ENCODE peak calls at places on chromosomes 1 and 21, in four cellular contexts. H is heart right ventricle, G is IMR-90, P is astrocyte of the spinal cord. F is an unnamed sample.

GRCh38 chr1:7404046-7404742 is 366.9 kb upstream of the VAMP3 start:
- DNase-seq in H (no peak), G (no peak), P (no peak), F (no peak)

GRCh38 chr1:1085911-1086841 is 12.1 kb upstream of the RNF223 start:
- DNase-seq in H (no peak), G (no peak), P (no peak), F (no peak)

GRCh38 chr1:160542303-160542945 is 19.4 kb upstream of the SLAMF6 start:
- DNase-seq in H (no peak), G (no peak), P (no peak), F (no peak)

GRCh38 chr21:27275294-27275927 is 308.5 kb upstream of the ADAMTS5 start:
- DNase-seq in H (no peak), G (peak; percentile 88), P (peak; percentile 82), F (peak; percentile 73)

GRCh38 chr1:183149273-183149672 is 36.8 kb upstream of the LAMC2 start:
- DNase-seq in H (no peak), G (no peak), P (no peak), F (peak; percentile 40)

GRCh38 chr1:229159668-229160544 is 111.0 kb upstream of the RAB4A start:
- DNase-seq in H (no peak), G (no peak), P (no peak), F (no peak)

GRCh38 chr21:15775981-15776380 is 46.2 kb downstream of the USP25 start:
- DNase-seq in H (no peak), G (peak; percentile 89), P (peak; percentile 76), F (peak; percentile 46)

GRCh38 chr1:117652421-117652820 is 46.6 kb downstream of the TENT5C start:
- DNase-seq in H (no peak), G (peak; percentile 20), P (no peak), F (no peak)

GRCh38 chr1:8004803-8005573 is 21.1 kb downstream of the ERRFI1 start:
- DNase-seq in H (peak; percentile 75), G (peak; percentile 98), P (peak; percentile 94), F (peak; percentile 99)

GRCh38 chr1:173195596-173196088 is 11.5 kb downstream of the TNFSF4 start:
- DNase-seq in H (no peak), G (no peak), P (no peak), F (no peak)

GRCh38 chr1:25746299-25747045 is 53.5 kb upstream of the SELENON start:
- DNase-seq in H (no peak), G (no peak), P (no peak), F (no peak)

GRCh38 chr1:223423641-223424233 is 30.5 kb downstream of the CCDC185 start:
- DNase-seq in H (no peak), G (peak; percentile 20), P (peak; percentile 24), F (no peak)

GRCh38 chr1:215793210-215793609 is 226.1 kb downstream of the KCTD3 start:
- DNase-seq in H (no peak), G (peak; percentile 94), P (peak; percentile 51), F (peak; percentile 63)

GRCh38 chr1:164058192-164058591 is 500.8 kb upstream of the PBX1 start:
- DNase-seq in H (no peak), G (no peak), P (no peak), F (no peak)

GRCh38 chr1:169163059-169163458 is 56.6 kb downstream of the ATP1B1 start:
- DNase-seq in H (no peak), G (peak; percentile 30), P (no peak), F (peak; percentile 38)

GRCh38 chr1:26094677-26095383 is 16.8 kb upstream of the PDIK1L start:
- DNase-seq in H (peak; percentile 52), G (no peak), P (peak; percentile 12), F (peak; percentile 80)

DNA sequence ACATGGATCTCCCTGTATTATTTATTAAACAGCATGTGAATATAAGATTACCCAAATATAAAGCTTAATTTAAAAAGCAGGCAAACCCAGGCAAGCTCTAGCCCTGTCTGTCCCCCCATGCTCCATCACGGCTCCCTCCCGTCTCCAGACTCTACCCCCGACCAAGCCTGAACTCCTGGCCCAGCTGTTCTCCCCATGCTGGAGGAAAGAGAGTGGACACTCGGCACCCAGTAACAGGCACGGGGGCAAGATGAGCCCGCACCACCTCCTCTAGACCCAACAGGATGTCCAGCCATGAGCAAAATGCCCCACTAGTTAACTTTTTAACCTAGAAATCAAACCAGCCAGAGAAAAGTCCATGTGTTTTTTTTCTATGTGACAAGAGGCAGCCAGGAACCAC is 19.3 kb downstream of the SLC19A1 start:
- DNase-seq in H (no peak), G (no peak), P (no peak), F (no peak)
- TF ChIP-seq CTCF in H (no peak), G (no peak), P (no peak), F (no peak)

GRCh38 chr1:31373897-31374486 is 1.1 kb upstream of the FABP3 start:
- DNase-seq in H (no peak), G (no peak), P (no peak), F (no peak)
- H3K4me3 ChIP-seq in H (peak overlapping the region; percentile 56), G (no peak overlapping the region), P (peak overlapping the region; percentile 41), F (no peak overlapping the region)

DNA sequence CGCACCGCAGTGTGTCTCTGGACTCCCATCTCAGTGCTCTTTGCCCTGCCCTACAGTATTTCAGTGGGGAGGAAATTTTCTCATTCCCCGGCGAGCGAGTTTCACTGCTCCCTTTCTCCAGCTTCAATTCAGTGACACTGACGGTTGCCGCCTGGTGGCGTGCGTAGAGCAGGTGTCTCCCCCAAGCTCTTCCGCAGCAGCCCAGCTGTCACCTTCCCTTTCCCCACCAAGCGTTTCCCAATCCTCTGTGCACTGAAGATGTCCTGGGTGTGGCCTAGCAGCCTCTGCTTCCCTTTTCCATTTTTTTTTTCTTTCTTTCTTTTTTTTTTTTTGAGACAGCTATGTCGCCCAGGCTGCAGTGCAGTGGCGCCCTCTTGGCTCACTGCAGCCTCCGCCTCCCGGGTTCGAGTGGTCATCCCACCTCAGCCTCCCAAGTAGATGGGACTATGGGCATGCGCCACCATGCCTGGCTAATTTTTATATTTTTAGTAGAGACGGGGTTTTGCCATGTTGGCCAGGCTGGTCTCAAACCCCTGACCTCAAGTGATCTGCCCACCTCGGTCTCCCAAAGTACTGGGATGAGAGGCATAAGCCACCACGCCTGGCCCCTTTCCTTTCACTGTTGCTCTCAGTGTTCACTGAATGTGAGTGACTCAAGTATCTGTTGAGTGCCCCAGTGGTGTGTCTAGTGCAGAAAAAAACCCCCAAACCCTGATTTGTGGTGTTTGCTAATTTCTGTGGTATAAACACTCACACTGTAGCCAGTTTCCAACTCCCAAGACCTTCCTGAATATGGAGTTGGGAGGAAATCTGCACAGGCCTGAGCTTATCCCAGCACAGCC is 30.1 kb downstream of the TNFRSF1B start:
- DNase-seq in H (no peak), G (no peak), P (no peak), F (no peak)
- TF ChIP-seq CTCF in H (peak; percentile 14), G (peak; percentile 1), P (no peak), F (no peak)

DNA sequence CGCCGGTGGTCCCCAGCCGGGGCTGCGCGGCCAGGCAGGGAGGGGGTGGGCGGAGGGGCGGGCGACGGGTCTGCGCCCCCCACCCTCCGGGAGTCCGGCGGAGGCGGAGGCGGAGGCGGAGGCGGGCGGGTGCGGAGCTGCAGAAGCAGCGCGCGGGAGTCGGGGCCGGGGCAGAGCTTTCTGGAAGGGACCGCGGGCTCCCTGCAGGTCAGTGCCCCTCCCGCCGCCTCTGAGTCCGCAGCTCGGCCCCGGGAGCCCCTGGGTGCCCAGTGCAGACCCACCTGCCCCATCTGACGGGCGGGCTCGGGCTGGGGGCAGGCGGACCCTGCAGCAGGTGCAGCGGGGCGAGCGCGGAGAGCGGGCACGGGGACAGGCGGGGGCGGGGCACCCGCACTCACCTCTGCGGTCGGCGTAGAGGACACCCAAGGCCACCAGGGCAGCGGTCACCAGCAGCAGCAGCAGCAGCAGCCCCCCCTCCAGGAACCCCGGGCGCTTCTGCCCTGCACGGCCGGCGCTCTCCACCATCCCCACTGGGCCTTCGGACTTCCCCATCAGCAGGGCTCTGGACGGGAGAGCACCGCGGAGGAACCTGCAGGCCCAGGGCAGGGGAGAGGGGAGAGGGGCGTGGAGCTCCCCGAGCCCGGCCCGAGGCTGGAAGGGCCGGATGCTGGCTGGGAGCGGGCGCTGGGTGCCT is 3.7 kb downstream of the MMEL1 start:
- DNase-seq in H (no peak), G (no peak), P (no peak), F (no peak)
- H3K4me3 ChIP-seq in H (no peak overlapping the region), G (no peak overlapping the region), P (no peak overlapping the region), F (no peak overlapping the region)

GRCh38 chr1:24536391-24536840 is 19.5 kb upstream of the NCMAP start:
- DNase-seq in H (no peak), G (peak; percentile 71), P (peak; percentile 36), F (no peak)

GRCh38 chr1:24540051-24540905 is 15.6 kb upstream of the NCMAP start:
- DNase-seq in H (no peak), G (no peak), P (no peak), F (no peak)

GRCh38 chr1:24535778-24536177 is 20.1 kb upstream of the NCMAP start:
- DNase-seq in H (no peak), G (no peak), P (no peak), F (no peak)

DNA sequence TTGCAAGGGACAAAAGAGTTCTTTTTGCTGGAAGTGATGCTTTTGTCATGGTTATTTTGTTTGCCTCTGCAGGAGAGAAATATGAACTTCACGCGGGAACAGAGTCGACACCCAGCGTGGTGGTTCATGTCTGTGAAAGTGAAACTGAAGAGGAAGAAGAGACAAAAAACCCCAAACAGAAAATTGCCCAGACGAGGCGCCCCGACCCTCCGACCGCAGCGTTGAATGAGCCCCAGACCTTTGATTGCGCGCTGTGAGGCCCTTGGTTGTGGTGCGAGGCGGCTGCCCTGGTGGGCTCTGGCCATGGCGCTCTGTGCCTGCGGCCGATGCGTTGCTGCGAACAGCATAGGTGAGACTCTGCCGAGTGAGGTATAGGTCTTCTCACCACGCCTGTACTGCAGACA is 20.9 kb upstream of the NCMAP start:
- DNase-seq in H (no peak), G (no peak), P (no peak), F (no peak)
- TF ChIP-seq CTCF in H (no peak), G (no peak), P (no peak), F (no peak)

DNA sequence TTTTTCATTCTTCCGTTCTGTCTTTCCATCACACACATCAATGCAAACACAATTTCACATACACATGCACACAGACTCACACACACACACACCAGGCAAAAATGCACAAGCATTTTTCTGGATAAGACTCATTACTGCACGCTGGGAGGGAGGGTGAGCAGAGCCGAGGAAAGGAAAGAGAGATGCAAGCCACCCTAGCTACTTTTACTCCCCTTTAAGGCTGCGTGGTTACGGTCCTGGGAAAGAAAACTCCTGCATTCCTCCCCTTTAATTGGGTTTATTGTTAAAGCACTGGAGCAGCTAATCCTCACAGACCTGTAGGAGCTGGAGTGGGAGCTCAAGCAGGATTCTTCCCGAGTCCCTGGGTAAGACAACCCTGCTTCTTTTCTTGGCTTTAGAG is at the start of gene CAMK1G:
- DNase-seq in H (no peak), G (peak; percentile 80), P (peak; percentile 72), F (peak; percentile 43)
- H3K4me3 ChIP-seq in H (no peak within 1 kb of the TSS), G (peak within 1 kb of the TSS; percentile 48), P (peak within 1 kb of the TSS; percentile 31), F (no peak within 1 kb of the TSS)

F was measured in cardiac fibroblast.